ENCODE peak calls at places on chromosome 20, in six cellular contexts. One of them, this sample, is unnamed.

GRCh38 chr20:63007472-63007721 is 633 bp upstream of the BHLHE23 start:
- DNase-seq in breast epithelium: no peak
- DNase-seq in fibroblast of lung: no peak
- DNase-seq in AG04450: no peak
- DNase-seq in heart right ventricle: no peak
- DNase-seq in H1: no peak
- DNase-seq in this sample: no peak

GRCh38 chr20:432677-433299 is 24.7 kb downstream of the RBCK1 start:
- DNase-seq in breast epithelium: no peak
- DNase-seq in fibroblast of lung: no peak
- DNase-seq in AG04450: no peak
- DNase-seq in heart right ventricle: no peak
- DNase-seq in H1: no peak
- DNase-seq in this sample: no peak

GRCh38 chr20:22462975-22463914 is 121.1 kb downstream of the FOXA2 start:
- DNase-seq in breast epithelium: no peak
- DNase-seq in fibroblast of lung: no peak
- DNase-seq in AG04450: no peak
- DNase-seq in heart right ventricle: no peak
- DNase-seq in H1: no peak
- DNase-seq in this sample: no peak

GRCh38 chr20:13700761-13701160 is 62.0 kb upstream of the TASP1 start:
- DNase-seq in breast epithelium: no peak
- DNase-seq in fibroblast of lung: no peak
- DNase-seq in AG04450: no peak
- DNase-seq in heart right ventricle: no peak
- DNase-seq in H1: no peak
- DNase-seq in this sample: no peak

GRCh38 chr20:1707588-1708449 is 50.2 kb upstream of the SIRPG start:
- DNase-seq in breast epithelium: no peak
- DNase-seq in fibroblast of lung: no peak
- DNase-seq in AG04450: no peak
- DNase-seq in heart right ventricle: no peak
- DNase-seq in H1: no peak
- DNase-seq in this sample: no peak

GRCh38 chr20:38304845-38305447 is 990 bp downstream of the BPI start:
- DNase-seq in breast epithelium: no peak
- DNase-seq in fibroblast of lung: peak; percentile 37
- DNase-seq in AG04450: no peak
- DNase-seq in heart right ventricle: no peak
- DNase-seq in H1: peak; percentile 90
- DNase-seq in this sample: no peak

GRCh38 chr20:1894471-1894950 is 696 bp upstream of the SIRPA start:
- DNase-seq in breast epithelium: no peak
- DNase-seq in fibroblast of lung: peak; percentile 73
- DNase-seq in AG04450: no peak
- DNase-seq in heart right ventricle: peak; percentile 69
- DNase-seq in H1: no peak
- DNase-seq in this sample: no peak

GRCh38 chr20:62646851-62647520 is 4.7 kb downstream of the SLCO4A1 start:
- DNase-seq in breast epithelium: no peak
- DNase-seq in fibroblast of lung: no peak
- DNase-seq in AG04450: no peak
- DNase-seq in heart right ventricle: no peak
- DNase-seq in H1: no peak
- DNase-seq in this sample: no peak

GRCh38 chr20:58461104-58461503 is 54.1 kb downstream of the APCDD1L start:
- DNase-seq in breast epithelium: no peak
- DNase-seq in fibroblast of lung: no peak
- DNase-seq in AG04450: no peak
- DNase-seq in heart right ventricle: no peak
- DNase-seq in H1: no peak
- DNase-seq in this sample: no peak

GRCh38 chr20:35246723-35247122 is 20.2 kb downstream of the MMP24 start:
- DNase-seq in breast epithelium: no peak
- DNase-seq in fibroblast of lung: no peak
- DNase-seq in AG04450: no peak
- DNase-seq in heart right ventricle: no peak
- DNase-seq in H1: no peak
- DNase-seq in this sample: no peak

GRCh38 chr20:59646487-59646886 is 42.1 kb downstream of the PHACTR3 start:
- DNase-seq in breast epithelium: no peak
- DNase-seq in fibroblast of lung: no peak
- DNase-seq in AG04450: no peak
- DNase-seq in heart right ventricle: no peak
- DNase-seq in H1: no peak
- DNase-seq in this sample: no peak

GRCh38 chr20:3000852-3001523 is 42.4 kb upstream of the GNRH2 start:
- DNase-seq in breast epithelium: no peak
- DNase-seq in fibroblast of lung: peak; percentile 33
- DNase-seq in AG04450: peak; percentile 37
- DNase-seq in heart right ventricle: no peak
- DNase-seq in H1: no peak
- DNase-seq in this sample: no peak

GRCh38 chr20:45153756-45154155 is 20.9 kb upstream of the PI3 start:
- DNase-seq in breast epithelium: no peak
- DNase-seq in fibroblast of lung: no peak
- DNase-seq in AG04450: no peak
- DNase-seq in heart right ventricle: no peak
- DNase-seq in H1: no peak
- DNase-seq in this sample: no peak

GRCh38 chr20:19115581-19115980 is 96.9 kb upstream of the SLC24A3 start:
- DNase-seq in breast epithelium: no peak
- DNase-seq in fibroblast of lung: no peak
- DNase-seq in AG04450: no peak
- DNase-seq in heart right ventricle: no peak
- DNase-seq in H1: no peak
- DNase-seq in this sample: no peak

GRCh38 chr20:63101781-63102719 is 95.3 kb upstream of the BHLHE23 start:
- DNase-seq in breast epithelium: no peak
- DNase-seq in fibroblast of lung: peak; percentile 53
- DNase-seq in AG04450: no peak
- DNase-seq in heart right ventricle: peak; percentile 36
- DNase-seq in H1: peak; percentile 65
- DNase-seq in this sample: no peak

GRCh38 chr20:4546342-4546741 is 175.4 kb upstream of the PRND start:
- DNase-seq in breast epithelium: no peak
- DNase-seq in fibroblast of lung: no peak
- DNase-seq in AG04450: no peak
- DNase-seq in heart right ventricle: no peak
- DNase-seq in H1: peak; percentile 51
- DNase-seq in this sample: no peak

GRCh38 chr20:50625986-50626677 is 65.2 kb downstream of the RIPOR3 start:
- DNase-seq in breast epithelium: no peak
- DNase-seq in fibroblast of lung: peak; percentile 49
- DNase-seq in AG04450: no peak
- DNase-seq in heart right ventricle: peak; percentile 72
- DNase-seq in H1: peak; percentile 94
- DNase-seq in this sample: no peak

GRCh38 chr20:59789641-59790040 is 143.8 kb downstream of the SYCP2 start:
- DNase-seq in breast epithelium: no peak
- DNase-seq in fibroblast of lung: no peak
- DNase-seq in AG04450: no peak
- DNase-seq in heart right ventricle: no peak
- DNase-seq in H1: no peak
- DNase-seq in this sample: no peak

GRCh38 chr20:17646901-17647301 is 35.1 kb downstream of the RRBP1 start:
- DNase-seq in breast epithelium: no peak
- DNase-seq in fibroblast of lung: no peak
- DNase-seq in AG04450: no peak
- DNase-seq in heart right ventricle: no peak
- DNase-seq in H1: no peak
- DNase-seq in this sample: no peak

GRCh38 chr20:50273601-50274491 is 83.2 kb downstream of the CEBPB start:
- DNase-seq in breast epithelium: no peak
- DNase-seq in fibroblast of lung: no peak
- DNase-seq in AG04450: no peak
- DNase-seq in heart right ventricle: no peak
- DNase-seq in H1: no peak
- DNase-seq in this sample: no peak

GRCh38 chr20:45316150-45317080 is 8.3 kb upstream of the MATN4 start:
- DNase-seq in breast epithelium: no peak
- DNase-seq in fibroblast of lung: no peak
- DNase-seq in AG04450: no peak
- DNase-seq in heart right ventricle: no peak
- DNase-seq in H1: no peak
- DNase-seq in this sample: no peak

GRCh38 chr20:23159256-23159922 is 73.3 kb upstream of the CD93 start:
- DNase-seq in breast epithelium: no peak
- DNase-seq in fibroblast of lung: peak; percentile 46
- DNase-seq in AG04450: no peak
- DNase-seq in heart right ventricle: peak; percentile 36
- DNase-seq in H1: peak; percentile 17
- DNase-seq in this sample: no peak

GRCh38 chr20:1803216-1804128 is 91.7 kb upstream of the SIRPA start:
- DNase-seq in breast epithelium: no peak
- DNase-seq in fibroblast of lung: peak; percentile 59
- DNase-seq in AG04450: no peak
- DNase-seq in heart right ventricle: peak; percentile 66
- DNase-seq in H1: peak; percentile 79
- DNase-seq in this sample: peak; percentile 29

GRCh38 chr20:49245921-49246740 is 26.9 kb downstream of the DDX27 start:
- DNase-seq in breast epithelium: no peak
- DNase-seq in fibroblast of lung: peak; percentile 62
- DNase-seq in AG04450: peak; percentile 20
- DNase-seq in heart right ventricle: no peak
- DNase-seq in H1: no peak
- DNase-seq in this sample: no peak

GRCh38 chr20:42379385-42379784 is 761.2 kb upstream of the CHD6 start:
- DNase-seq in breast epithelium: no peak
- DNase-seq in fibroblast of lung: no peak
- DNase-seq in AG04450: no peak
- DNase-seq in heart right ventricle: no peak
- DNase-seq in H1: no peak
- DNase-seq in this sample: no peak

GRCh38 chr20:47354710-47355488 is 1.6 kb downstream of the ZMYND8 start:
- DNase-seq in breast epithelium: no peak
- DNase-seq in fibroblast of lung: no peak
- DNase-seq in AG04450: no peak
- DNase-seq in heart right ventricle: no peak
- DNase-seq in H1: no peak
- DNase-seq in this sample: no peak

GRCh38 chr20:59636791-59637370 is 32.5 kb downstream of the PHACTR3 start:
- DNase-seq in breast epithelium: no peak
- DNase-seq in fibroblast of lung: no peak
- DNase-seq in AG04450: no peak
- DNase-seq in heart right ventricle: no peak
- DNase-seq in H1: no peak
- DNase-seq in this sample: no peak

GRCh38 chr20:44485078-44485829 is 9.6 kb downstream of the TTPAL start:
- DNase-seq in breast epithelium: no peak
- DNase-seq in fibroblast of lung: no peak
- DNase-seq in AG04450: no peak
- DNase-seq in heart right ventricle: no peak
- DNase-seq in H1: no peak
- DNase-seq in this sample: no peak

DNA sequence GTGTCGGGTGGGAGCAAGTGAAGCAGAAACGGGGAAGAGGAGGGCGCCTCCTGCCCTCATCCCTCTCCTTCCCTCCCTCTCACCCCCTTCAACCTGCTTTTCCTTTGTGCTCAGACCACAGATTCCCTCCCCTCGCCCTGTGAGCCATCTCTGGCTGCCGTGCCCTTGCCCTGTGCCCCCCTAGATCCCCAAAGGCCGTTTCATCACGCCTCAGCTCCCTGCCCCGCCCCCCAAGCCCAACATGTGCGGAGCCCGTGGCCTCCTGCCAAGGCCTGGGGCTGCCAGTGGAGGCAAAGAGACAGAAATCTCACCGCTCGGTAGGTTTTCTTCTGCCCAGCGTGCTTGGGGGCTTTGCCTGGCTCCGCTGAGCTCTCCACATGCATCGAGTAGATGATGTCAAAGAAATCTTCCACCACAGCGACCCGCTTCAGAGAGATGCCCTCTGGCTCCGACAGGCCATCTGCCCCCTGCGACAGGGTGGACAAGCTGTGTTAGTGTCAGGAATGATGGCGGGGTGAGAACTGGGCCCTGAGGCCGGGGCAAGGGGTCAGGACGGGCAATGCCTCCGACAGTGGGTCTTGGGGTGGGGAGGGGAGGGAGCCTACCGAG is 57.6 kb downstream of the NOL4L start:
- DNase-seq in breast epithelium: no peak
- DNase-seq in fibroblast of lung: no peak
- DNase-seq in AG04450: no peak
- DNase-seq in heart right ventricle: no peak
- DNase-seq in H1: no peak
- DNase-seq in this sample: no peak
- H3K27ac ChIP-seq in breast epithelium: no peak overlapping the region
- H3K27ac ChIP-seq in fibroblast of lung: no peak overlapping the region
- H3K27ac ChIP-seq in AG04450: no peak overlapping the region
- H3K27ac ChIP-seq in heart right ventricle: no peak overlapping the region
- H3K27ac ChIP-seq in H1: no peak overlapping the region
- H3K27ac ChIP-seq in this sample: no peak overlapping the region

GRCh38 chr20:33841439-33841799 is 30.3 kb downstream of the CHMP4B start:
- DNase-seq in breast epithelium: peak; percentile 10
- DNase-seq in fibroblast of lung: no peak
- DNase-seq in AG04450: no peak
- DNase-seq in heart right ventricle: no peak
- DNase-seq in H1: no peak
- DNase-seq in this sample: no peak
- TF ChIP-seq CTCF in breast epithelium: no peak
- TF ChIP-seq CTCF in fibroblast of lung: no peak
- TF ChIP-seq CTCF in AG04450: no peak
- TF ChIP-seq CTCF in heart right ventricle: no peak
- TF ChIP-seq CTCF in H1: no peak
- TF ChIP-seq CTCF in this sample: no peak

DNA sequence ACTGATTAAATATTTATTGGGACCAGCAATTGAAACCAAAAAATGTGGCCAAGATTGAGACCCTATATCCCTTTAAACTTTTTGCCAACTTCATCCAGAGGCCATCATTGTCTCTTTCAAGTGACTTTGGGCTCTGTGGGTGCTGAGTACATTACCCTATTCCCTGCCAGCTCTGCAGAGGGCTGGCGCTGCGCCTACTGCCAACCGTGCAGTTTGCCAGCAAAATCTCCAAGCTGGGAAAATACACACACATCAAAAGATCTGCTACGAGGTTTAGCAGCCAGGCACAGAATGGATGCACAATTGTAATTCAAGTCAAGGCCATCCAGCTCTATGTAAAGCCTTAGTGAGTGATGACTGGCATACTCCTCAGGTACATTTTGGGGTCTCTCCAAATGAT is 125.0 kb downstream of the CBLN4 start:
- DNase-seq in breast epithelium: no peak
- DNase-seq in fibroblast of lung: no peak
- DNase-seq in AG04450: no peak
- DNase-seq in heart right ventricle: no peak
- DNase-seq in H1: no peak
- DNase-seq in this sample: no peak
- H3K9me3 ChIP-seq in breast epithelium: no peaks in the 10 kb centered on the region
- H3K9me3 ChIP-seq in fibroblast of lung: no peaks in the 10 kb centered on the region
- H3K9me3 ChIP-seq in AG04450: peaks cover 16% of the 10 kb centered on the region
- H3K9me3 ChIP-seq in heart right ventricle: no peaks in the 10 kb centered on the region
- H3K9me3 ChIP-seq in H1: peaks cover 16% of the 10 kb centered on the region
- H3K9me3 ChIP-seq in this sample: no peaks in the 10 kb centered on the region

DNA sequence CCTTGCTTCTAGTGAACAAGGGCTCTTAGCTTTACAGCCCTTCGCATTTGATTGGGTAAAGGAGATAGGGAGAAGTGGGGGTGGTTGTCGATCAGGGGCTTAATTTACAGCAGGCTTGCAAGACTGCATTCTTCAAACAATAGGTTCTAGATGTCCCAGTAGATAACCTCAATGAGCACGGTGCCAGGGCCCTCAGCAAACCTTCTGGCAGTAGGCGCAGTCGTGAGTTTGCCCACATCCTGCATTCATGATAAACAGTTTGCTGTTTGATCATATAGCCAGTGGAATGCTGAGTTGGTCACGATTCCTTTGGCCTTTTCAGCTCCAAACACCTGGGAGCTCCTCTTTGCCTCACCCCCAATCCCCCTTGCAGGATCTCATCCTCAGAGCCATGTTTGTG is 27.5 kb downstream of the SUN5 start:
- DNase-seq in breast epithelium: peak; percentile 46
- DNase-seq in fibroblast of lung: no peak
- DNase-seq in AG04450: no peak
- DNase-seq in heart right ventricle: no peak
- DNase-seq in H1: no peak
- DNase-seq in this sample: no peak
- H3K27ac ChIP-seq in breast epithelium: no peak overlapping the region
- H3K27ac ChIP-seq in fibroblast of lung: no peak overlapping the region
- H3K27ac ChIP-seq in AG04450: no peak overlapping the region
- H3K27ac ChIP-seq in heart right ventricle: no peak overlapping the region
- H3K27ac ChIP-seq in H1: no peak overlapping the region
- H3K27ac ChIP-seq in this sample: no peak overlapping the region

This sample was measured in esophagus squamous epithelium.